ENCODE peak calls at places on chromosome 20, in six cellular contexts. C, V, U, J, F and L are unnamed samples.

GRCh38 chr20:58137651-58138265 is 90.7 kb downstream of the ANKRD60 start:
- DNase-seq in F (no peak), J (no peak), V (no peak), U (no peak), C (no peak), L (no peak)

GRCh38 chr20:22762576-22763256 is 178.3 kb upstream of the FOXA2 start:
- DNase-seq in J (no peak), U (no peak), C (no peak), V (no peak), F (no peak), L (peak; percentile 97)

GRCh38 chr20:51695574-51696303 is 72.5 kb downstream of the ATP9A start:
- DNase-seq in V (no peak), F (no peak), C (no peak), U (no peak), J (no peak), L (no peak)

GRCh38 chr20:5688431-5688972 is 61.7 kb upstream of the SHLD1 start:
- DNase-seq in C (no peak), U (no peak), F (no peak), V (peak; percentile 51), J (no peak), L (no peak)

GRCh38 chr20:60192351-60192750 is 234.1 kb downstream of the CDH26 start:
- DNase-seq in C (no peak), V (no peak), U (no peak), F (no peak), J (no peak), L (no peak)

GRCh38 chr20:24672181-24672880 is 202.9 kb downstream of the SYNDIG1 start:
- DNase-seq in F (no peak), V (no peak), U (no peak), C (no peak), J (no peak), L (no peak)

GRCh38 chr20:35277127-35277526 is 795 bp downstream of the MMP24OS start:
- DNase-seq in U (no peak), F (no peak), J (no peak), V (no peak), C (no peak), L (no peak)

GRCh38 chr20:35601021-35601973 is 14.3 kb upstream of the SPAG4 start:
- DNase-seq in F (peak; percentile 76), U (no peak), J (no peak), V (peak; percentile 79), C (peak; percentile 88), L (no peak)

GRCh38 chr20:45176526-45176925 is 1.8 kb downstream of the PI3 start:
- DNase-seq in J (no peak), C (no peak), V (no peak), F (no peak), U (no peak), L (no peak)

GRCh38 chr20:45892049-45892816 is 1.1 kb downstream of the CTSA start:
- DNase-seq in V (no peak), F (no peak), U (no peak), C (peak; percentile 55), J (no peak), L (no peak)

GRCh38 chr20:62938105-62938888 is at the start of gene GID8:
- DNase-seq in C (peak; percentile 62), U (no peak), J (peak; percentile 52), F (peak; percentile 37), V (no peak), L (no peak)

GRCh38 chr20:61587036-61587435 is 335.0 kb downstream of the CDH4 start:
- DNase-seq in V (no peak), U (no peak), F (no peak), J (no peak), C (no peak), L (no peak)

GRCh38 chr20:39025883-39026282 is 63.7 kb downstream of the DHX35 start:
- DNase-seq in J (no peak), F (no peak), C (no peak), V (no peak), U (no peak), L (no peak)

GRCh38 chr20:58709703-58710039 is 17.1 kb downstream of the NPEPL1 start:
- DNase-seq in F (no peak), C (no peak), U (no peak), V (no peak), J (no peak), L (no peak)

GRCh38 chr20:24734139-24734538 is 214.9 kb upstream of the CST7 start:
- DNase-seq in F (no peak), U (no peak), C (no peak), V (peak; percentile 20), J (no peak), L (no peak)

GRCh38 chr20:43404880-43405279 is 52.8 kb upstream of the SRSF6 start:
- DNase-seq in F (no peak), U (no peak), J (no peak), V (peak; percentile 28), C (peak; percentile 41), L (no peak)